ENCODE peak calls at places on chromosomes 7 and 10, in eight cellular contexts. H is HCT116, N is mesothelial cell of epicardium, M is PC-9, J is fibroblast of lung, R is A673, T is psoas muscle, F is left lung. S is an unnamed sample.

GRCh38 chr10:121069061-121069850 is 218.1 kb downstream of the WDR11 start:
- DNase-seq in H (peak), N (no peak), M (no peak), J (peak), R (no peak), T (no peak), F (no peak), S (no peak)

GRCh38 chr10:29102233-29102632 is 186.6 kb upstream of the LYZL1 start:
- DNase-seq in H (no peak), N (peak), M (peak), J (peak), R (peak), T (no peak), F (no peak), S (no peak)

GRCh38 chr7:94578615-94579014 is 69.0 kb downstream of the CASD1 start:
- DNase-seq in H (no peak), N (no peak), M (peak), J (no peak), R (no peak), T (no peak), F (no peak), S (no peak)

GRCh38 chr7:151368136-151368571 is 26.5 kb downstream of the NUB1 start:
- DNase-seq in H (peak), N (peak), M (peak), J (peak), R (peak), T (peak), F (peak), S (peak)

GRCh38 chr10:31864834-31865518 is 63.7 kb downstream of the ARHGAP12 start:
- DNase-seq in H (no peak), N (no peak), M (no peak), J (peak), R (peak), T (no peak), F (no peak), S (no peak)

GRCh38 chr7:84688671-84689070 is 494.1 kb upstream of the SEMA3A start:
- DNase-seq in H (no peak), N (no peak), M (no peak), J (peak), R (peak), T (no peak), F (no peak), S (no peak)

GRCh38 chr10:121615862-121616261 is 17.6 kb upstream of the FGFR2 start:
- DNase-seq in H (no peak), N (no peak), M (no peak), J (no peak), R (no peak), T (no peak), F (no peak), S (no peak)

GRCh38 chr7:30359957-30360356 is 75.6 kb downstream of the ZNRF2 start:
- DNase-seq in H (no peak), N (no peak), M (no peak), J (no peak), R (no peak), T (no peak), F (no peak), S (no peak)

GRCh38 chr10:118621304-118621942 is 26.0 kb upstream of the PRLHR start:
- DNase-seq in H (no peak), N (no peak), M (no peak), J (no peak), R (no peak), T (no peak), F (no peak), S (no peak)

GRCh38 chr10:9010931-9011670 is 956.6 kb downstream of the GATA3 start:
- DNase-seq in H (no peak), N (no peak), M (no peak), J (peak), R (no peak), T (no peak), F (no peak), S (no peak)

DNA sequence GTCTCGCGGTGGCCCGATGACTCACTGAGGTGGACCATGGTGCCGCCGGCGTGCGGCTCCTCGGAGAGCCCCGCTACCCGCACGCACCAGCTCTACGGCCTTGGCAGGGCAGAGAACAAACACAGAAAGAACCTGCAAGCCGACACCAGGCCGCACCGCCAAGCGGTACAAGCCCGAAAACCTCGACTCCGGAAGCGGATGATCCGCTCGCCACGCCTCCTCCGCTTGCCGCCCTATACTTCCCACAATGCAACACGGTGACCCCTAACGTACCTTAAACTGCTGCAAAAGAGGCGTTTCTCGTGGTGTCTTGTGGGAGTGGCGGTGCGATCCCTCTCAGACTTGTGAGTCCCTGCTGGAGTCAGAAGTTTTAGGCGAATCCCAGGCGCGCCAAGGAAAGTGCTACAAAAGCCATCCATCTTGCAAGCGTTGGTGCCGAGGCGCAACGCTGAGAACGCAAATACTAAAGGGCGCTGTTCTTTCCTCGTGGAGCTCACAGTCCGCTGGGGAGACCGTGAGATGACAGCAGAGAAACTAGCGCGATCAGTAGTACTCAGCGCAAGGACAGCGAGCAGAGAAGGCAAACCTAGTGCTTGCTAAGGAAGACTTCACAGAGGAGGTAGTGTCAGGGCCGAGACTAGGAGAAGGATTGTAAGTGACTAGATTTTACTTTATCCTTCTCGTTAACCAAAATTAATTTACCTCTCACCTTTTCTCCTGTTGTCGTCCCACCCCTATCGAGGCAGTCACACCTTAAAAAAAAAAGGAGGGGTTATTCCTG is at the start of gene MRPS16:
- DNase-seq in H (peak), N (peak), M (peak), J (peak), R (peak), T (peak), F (peak), S (peak)
- TF ChIP-seq CTCF in H (no peak), N (no peak), M (peak), J (no peak), R (no peak), T (no peak), F (no peak), S (no peak)

GRCh38 chr10:90579602-90580242 is 278.1 kb downstream of the HTR7 start:
- DNase-seq in H (peak), N (no peak), M (no peak), J (peak), R (no peak), T (no peak), F (no peak), S (no peak)
- TF ChIP-seq CTCF in H (peak), N (no peak), M (no peak), J (peak), R (no peak), T (no peak), F (no peak), S (no peak)

GRCh38 chr7:4707134-4707651 is 25.1 kb downstream of the FOXK1 start:
- DNase-seq in H (no peak), N (no peak), M (no peak), J (peak), R (peak), T (no peak), F (no peak), S (no peak)
- TF ChIP-seq CTCF in H (no peak), N (no peak), M (no peak), J (no peak), R (no peak), T (no peak), F (no peak), S (no peak)

DNA sequence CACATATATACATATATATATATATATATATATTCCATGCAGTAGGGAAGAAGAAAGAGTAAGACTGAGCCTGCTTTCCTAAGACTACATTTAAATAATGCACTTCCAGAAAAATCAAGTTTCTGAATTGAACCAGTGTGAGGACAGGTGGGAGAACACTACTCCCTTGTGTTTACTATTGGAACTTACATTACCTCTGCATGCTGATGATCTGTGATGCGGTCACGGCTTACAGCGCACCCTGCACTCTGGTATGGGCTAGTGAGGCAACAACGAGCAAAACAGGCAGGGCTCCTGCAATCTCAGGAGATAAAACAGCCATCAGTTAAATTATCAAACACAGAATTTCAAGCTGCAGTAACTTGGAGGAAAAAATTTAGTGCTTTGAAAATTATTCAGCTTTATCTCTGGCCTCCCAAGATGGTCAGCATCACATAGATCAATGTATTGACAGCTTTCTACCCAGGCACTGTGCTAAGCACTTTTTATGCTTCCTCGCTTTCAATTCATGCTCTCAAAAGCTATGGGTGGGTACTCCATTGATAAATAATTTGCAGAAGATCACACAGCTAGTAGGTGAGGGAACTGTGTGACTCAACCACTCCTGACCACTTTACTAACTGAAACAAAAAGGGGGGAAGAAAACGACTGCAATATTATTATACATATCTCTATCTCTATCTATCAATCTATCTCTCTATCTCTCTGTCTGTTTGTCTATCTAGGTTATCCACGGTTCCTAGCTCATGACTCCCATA is 20.5 kb upstream of the SLC16A12 start:
- DNase-seq in H (no peak), N (no peak), M (no peak), J (peak), R (peak), T (no peak), F (no peak), S (no peak)
- TF ChIP-seq CTCF in H (peak), N (no peak), M (no peak), J (no peak), R (peak), T (no peak), F (no peak), S (no peak)

GRCh38 chr10:86364551-86365345 is 1.8 kb downstream of the GRID1 start:
- DNase-seq in H (no peak), N (no peak), M (no peak), J (peak), R (no peak), T (no peak), F (peak), S (no peak)

GRCh38 chr10:86363833-86364511 is 2.6 kb downstream of the GRID1 start:
- DNase-seq in H (no peak), N (no peak), M (no peak), J (no peak), R (no peak), T (no peak), F (peak), S (no peak)

GRCh38 chr10:86362566-86363183 is 3.9 kb downstream of the GRID1 start:
- DNase-seq in H (no peak), N (no peak), M (no peak), J (no peak), R (no peak), T (no peak), F (peak), S (no peak)

GRCh38 chr10:86362129-86362527 is 4.5 kb downstream of the GRID1 start:
- DNase-seq in H (no peak), N (no peak), M (no peak), J (no peak), R (no peak), T (no peak), F (peak), S (no peak)

DNA sequence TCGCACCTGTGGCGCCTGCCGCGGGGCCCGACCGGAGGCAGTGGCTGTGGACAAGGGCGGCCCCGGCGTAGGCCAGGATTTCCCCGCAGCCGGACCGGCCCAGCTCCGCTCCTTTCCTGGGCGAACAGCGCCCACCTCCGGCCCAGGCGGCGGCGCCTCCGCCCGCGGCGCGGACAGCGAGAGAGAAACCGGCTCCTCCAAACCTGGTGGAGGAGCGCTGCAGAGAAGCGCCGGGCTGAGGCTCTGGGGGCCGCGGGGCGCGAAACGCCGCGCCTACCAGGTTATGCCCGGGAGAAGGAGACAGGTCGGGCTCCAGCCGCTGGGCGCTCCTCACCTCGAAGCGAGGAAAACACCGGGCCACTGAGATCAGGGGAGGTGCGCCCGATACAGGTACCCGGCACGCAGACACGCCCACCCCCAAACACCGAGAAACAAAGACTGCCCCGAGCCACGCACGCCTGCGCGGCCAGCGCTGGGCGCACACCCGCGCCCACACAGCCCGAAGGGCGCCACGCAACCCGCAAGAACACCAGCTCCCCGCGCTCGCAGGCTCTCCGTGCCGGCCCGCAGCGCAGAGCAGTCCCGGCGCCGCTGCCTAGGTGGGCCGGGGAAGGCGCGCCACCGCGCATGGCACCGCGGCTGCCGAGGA is 3.3 kb downstream of the GRID1 start:
- DNase-seq in H (no peak), N (peak), M (peak), J (no peak), R (no peak), T (no peak), F (no peak), S (no peak)
- TF ChIP-seq CTCF in H (no peak), N (peak), M (no peak), J (no peak), R (no peak), T (peak), F (peak), S (no peak)

S was measured in natural killer cell.